ENCODE peak calls at places on chromosomes 11 and 22, in ten cellular contexts. J is islet precursor cell; D is left ventricle myocardium superior; V is stimulated activated CD8-positive, alpha-beta memory T cell treated with anti-CD3 and anti-CD28 coated beads, Interleukin-15, amount 100 ng/mL, for 4 hours; C is NCI-H774; O is pancreas; E is HFFc6; L is AG20443; T is adipocyte; Q is amniotic epithelial cell. S is an unnamed sample.

GRCh38 chr11:13928566-13929251 is 33.8 kb upstream of the SPON1 start:
- DNase-seq in E (peak; percentile 53), O (no peak), T (peak; percentile 63), L (peak; percentile 67), D (no peak), C (peak; percentile 42), Q (peak; percentile 84), V (no peak), J (no peak), S (no peak)

GRCh38 chr11:94912806-94913205 is 60.5 kb downstream of the CWC15 start:
- DNase-seq in Q (no peak), V (no peak), C (no peak), D (no peak), T (no peak), J (no peak), L (no peak), O (no peak), E (no peak), S (no peak)

GRCh38 chr11:3052567-3052966 is 4.7 kb downstream of the CARS1 start:
- DNase-seq in D (no peak), O (no peak), C (no peak), J (no peak), T (no peak), L (no peak), Q (no peak), V (no peak), E (no peak), S (no peak)

GRCh38 chr11:100816823-100817222 is 129.7 kb downstream of the ARHGAP42 start:
- DNase-seq in D (no peak), T (no peak), Q (no peak), L (no peak), V (no peak), J (no peak), E (no peak), O (no peak), C (no peak), S (no peak)

GRCh38 chr11:47400813-47401279 is 7.5 kb upstream of the SLC39A13 start:
- DNase-seq in Q (no peak), E (no peak), J (no peak), D (peak; percentile 55), V (no peak), L (peak; percentile 16), T (no peak), O (peak; percentile 12), C (no peak), S (no peak)

GRCh38 chr11:29171350-29171950 is 845.4 kb downstream of the KCNA4 start:
- DNase-seq in L (no peak), T (no peak), Q (peak; percentile 77), J (no peak), C (no peak), O (no peak), V (no peak), D (no peak), E (peak; percentile 19), S (no peak)

GRCh38 chr11:46315033-46315738 is 32.1 kb upstream of the DGKZ start:
- DNase-seq in L (peak; percentile 93), E (peak; percentile 73), Q (peak; percentile 76), C (peak; percentile 51), T (peak; percentile 87), O (no peak), J (peak; percentile 94), V (peak; percentile 48), D (peak; percentile 60), S (peak; percentile 55)

GRCh38 chr11:65742353-65742752 is 21.8 kb upstream of the RNASEH2C start:
- DNase-seq in L (no peak), D (no peak), O (no peak), E (no peak), Q (no peak), C (no peak), J (no peak), T (no peak), V (no peak), S (no peak)

GRCh38 chr11:29190313-29190712 is 826.5 kb downstream of the KCNA4 start:
- DNase-seq in Q (no peak), C (no peak), J (no peak), D (no peak), O (no peak), T (no peak), E (no peak), V (no peak), L (no peak), S (no peak)

GRCh38 chr22:40001800-40002577 is 7.2 kb downstream of the FAM83F start:
- DNase-seq in V (no peak), E (no peak), L (no peak), Q (no peak), O (no peak), T (peak; percentile 43), C (no peak), J (no peak), D (no peak), S (no peak)

GRCh38 chr11:26993965-26994446 is at the start of gene FIBIN:
- DNase-seq in J (peak; percentile 70), T (peak; percentile 90), D (peak; percentile 49), E (peak; percentile 63), L (peak; percentile 61), Q (peak; percentile 43), C (no peak), O (peak; percentile 59), V (no peak), S (no peak)

GRCh38 chr11:128689946-128690745 is 3.7 kb upstream of the FLI1 start:
- DNase-seq in V (no peak), L (peak; percentile 47), D (peak; percentile 46), E (no peak), O (peak; percentile 51), Q (no peak), J (peak; percentile 64), T (peak; percentile 23), C (no peak), S (no peak)

GRCh38 chr11:70506658-70506970 is 108.3 kb downstream of the CTTN start:
- DNase-seq in O (peak; percentile 20), V (no peak), T (no peak), Q (no peak), E (no peak), L (no peak), D (peak; percentile 14), J (no peak), C (no peak), S (no peak)

S was measured in activated T-helper 9 cell treated with anti-CD3 and anti-CD28 coated beads, Interleukin-2, amount 50 U/mL, for 16 hours.